ENCODE peak calls at places on chromosomes 1 and 21, in five cellular contexts. I is IMR-90, Y is A673, S is GM23338, P is choroid plexus epithelial cell. C is an unnamed sample.

GRCh38 chr1:165364432-165365133 is 8.1 kb upstream of the LMX1A start:
- DNase-seq in I (no peak), Y (no peak), S (no peak), P (no peak), C (no peak)

GRCh38 chr21:43333301-43334062 is 93.4 kb downstream of the SIK1 start:
- DNase-seq in I (peak), Y (no peak), S (peak), P (peak), C (no peak)

GRCh38 chr1:9877962-9878361 is 32.1 kb downstream of the CTNNBIP1 start:
- DNase-seq in I (no peak), Y (no peak), S (no peak), P (no peak), C (peak)

GRCh38 chr1:240171907-240172306 is 80.2 kb downstream of the FMN2 start:
- DNase-seq in I (no peak), Y (no peak), S (no peak), P (no peak), C (no peak)

GRCh38 chr1:64051801-64052200 is 151.6 kb upstream of the UBE2U start:
- DNase-seq in I (no peak), Y (no peak), S (no peak), P (peak), C (no peak)

GRCh38 chr1:53369034-53369750 is 41.3 kb upstream of the LRP8 start:
- DNase-seq in I (no peak), Y (no peak), S (no peak), P (no peak), C (no peak)

GRCh38 chr1:32540589-32540988 is 1.4 kb downstream of the ZBTB8A start:
- DNase-seq in I (no peak), Y (no peak), S (peak), P (no peak), C (no peak)

GRCh38 chr1:164504699-164505098 is 54.3 kb upstream of the PBX1 start:
- DNase-seq in I (peak), Y (no peak), S (no peak), P (peak), C (no peak)

GRCh38 chr1:39204441-39205081 is at the start of gene MACF1:
- DNase-seq in I (peak), Y (peak), S (peak), P (peak), C (peak)

GRCh38 chr1:56584910-56585528 is 5.7 kb upstream of the PLPP3 start:
- DNase-seq in I (peak), Y (peak), S (peak), P (peak), C (no peak)

GRCh38 chr1:29956343-29957030 is 720.2 kb downstream of the PTPRU start:
- DNase-seq in I (no peak), Y (no peak), S (no peak), P (no peak), C (no peak)

GRCh38 chr1:211944733-211945500 is 90.4 kb downstream of the INTS7 start:
- DNase-seq in I (peak), Y (no peak), S (peak), P (peak), C (peak)

GRCh38 chr1:6614953-6615785 is 1.6 kb downstream of the PHF13 start:
- DNase-seq in I (no peak), Y (peak), S (peak), P (peak), C (no peak)

GRCh38 chr21:44547656-44548331 is 3.5 kb downstream of the KRTAP10-2 start:
- DNase-seq in I (no peak), Y (no peak), S (no peak), P (no peak), C (no peak)

GRCh38 chr1:155966750-155967149 is 11.6 kb downstream of the ARHGEF2 start:
- DNase-seq in I (no peak), Y (no peak), S (no peak), P (no peak), C (no peak)

GRCh38 chr21:16605588-16605987 is 875.8 kb downstream of the USP25 start:
- DNase-seq in I (no peak), Y (no peak), S (peak), P (peak), C (no peak)

GRCh38 chr21:35540950-35541632 is 492.0 kb upstream of the RUNX1 start:
- DNase-seq in I (no peak), Y (no peak), S (no peak), P (no peak), C (no peak)

GRCh38 chr1:225454733-225455132 is 26.9 kb upstream of the LBR start:
- DNase-seq in I (peak), Y (no peak), S (no peak), P (peak), C (peak)

GRCh38 chr1:108791790-108792189 is 45.3 kb downstream of the STXBP3 start:
- DNase-seq in I (no peak), Y (no peak), S (no peak), P (no peak), C (no peak)

GRCh38 chr1:92536593-92537332 is 50.0 kb upstream of the GFI1 start:
- DNase-seq in I (peak), Y (no peak), S (no peak), P (peak), C (no peak)

GRCh38 chr1:222095606-222096475 is 354.0 kb upstream of the DUSP10 start:
- DNase-seq in I (no peak), Y (peak), S (peak), P (peak), C (peak)

GRCh38 chr1:107460009-107460408 is 319.2 kb downstream of the NTNG1 start:
- DNase-seq in I (no peak), Y (no peak), S (no peak), P (no peak), C (peak)

GRCh38 chr1:63916485-63917360 is 142.9 kb downstream of the ROR1 start:
- DNase-seq in I (no peak), Y (no peak), S (no peak), P (no peak), C (no peak)

GRCh38 chr1:233791750-233792149 is 112.7 kb upstream of the SLC35F3 start:
- DNase-seq in I (no peak), Y (no peak), S (peak), P (no peak), C (no peak)

GRCh38 chr1:201578008-201578888 is 39.3 kb downstream of the NAV1 start:
- DNase-seq in I (no peak), Y (no peak), S (no peak), P (no peak), C (no peak)

GRCh38 chr1:16302709-16303627 is 49.3 kb downstream of the FBXO42 start:
- DNase-seq in I (peak), Y (no peak), S (no peak), P (peak), C (no peak)

GRCh38 chr1:228007054-228007800 is 429 bp downstream of the WNT3A start:
- DNase-seq in I (no peak), Y (peak), S (peak), P (no peak), C (no peak)

GRCh38 chr1:246875041-246876026 is 56.4 kb downstream of the AHCTF1 start:
- DNase-seq in I (peak), Y (no peak), S (no peak), P (peak), C (peak)

GRCh38 chr1:6602669-6603423 is at the start of gene KLHL21:
- DNase-seq in I (peak), Y (peak), S (peak), P (peak), C (peak)

GRCh38 chr1:91091812-91092211 is 70.0 kb upstream of the ZNF644 start:
- DNase-seq in I (no peak), Y (peak), S (no peak), P (no peak), C (no peak)

GRCh38 chr1:65393345-65393744 is 27.1 kb upstream of the LEPR start:
- DNase-seq in I (peak), Y (no peak), S (no peak), P (peak), C (no peak)

GRCh38 chr1:34808051-34808810 is 15.4 kb downstream of the GJA4 start:
- DNase-seq in I (no peak), Y (no peak), S (no peak), P (no peak), C (no peak)

GRCh38 chr1:227899141-227899819 is 48.5 kb downstream of the WNT9A start:
- DNase-seq in I (no peak), Y (no peak), S (no peak), P (no peak), C (peak)

DNA sequence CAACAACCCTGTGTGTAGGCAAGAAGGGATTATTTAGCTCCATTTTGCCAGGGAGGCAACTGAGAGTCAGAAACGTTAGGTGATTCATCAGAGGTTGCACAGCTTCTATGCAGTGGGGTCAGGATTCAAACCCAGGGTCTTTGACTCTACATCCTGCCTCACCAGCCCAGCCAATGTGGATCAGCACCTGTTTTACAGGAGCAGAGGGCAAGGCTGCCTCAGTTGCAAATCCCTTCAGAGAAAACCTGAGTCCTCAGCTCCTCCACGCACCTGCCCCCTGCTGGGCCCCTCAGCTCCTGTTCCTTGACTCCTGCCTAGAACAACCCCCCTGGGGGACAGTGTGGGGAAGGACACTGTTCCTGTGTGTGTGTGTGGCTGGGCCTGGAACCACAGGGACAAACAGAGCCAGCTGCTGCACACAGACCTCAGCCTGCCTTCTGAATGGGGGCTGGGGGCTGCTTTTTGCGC is 61.6 kb downstream of the LRRN2 start:
- DNase-seq in I (no peak), Y (peak), S (peak), P (peak), C (no peak)
- TF ChIP-seq CTCF in I (peak), Y (peak), S (peak), P (peak), C (peak)

DNA sequence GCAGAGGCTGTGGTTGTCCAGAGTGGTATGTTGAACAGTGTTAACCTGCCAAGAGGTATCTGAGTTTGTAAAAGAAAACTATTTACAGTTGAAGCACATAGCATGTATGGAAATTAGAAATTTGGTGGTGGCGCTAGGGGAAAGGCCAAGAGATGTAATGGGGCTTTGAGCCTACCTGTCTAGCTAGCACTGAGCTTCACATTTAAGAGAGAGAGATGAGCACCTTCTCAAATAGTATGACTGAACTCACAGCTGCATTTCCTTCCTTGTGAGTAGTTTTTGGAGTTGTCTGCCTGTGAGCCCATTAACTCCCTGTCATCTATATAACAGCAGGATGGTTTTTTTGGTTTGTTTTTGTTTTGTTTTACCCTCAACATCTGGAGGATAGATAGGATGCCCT is 4.0 kb downstream of the CLIC4 start:
- DNase-seq in I (no peak), Y (no peak), S (no peak), P (no peak), C (no peak)
- H3K4me3 ChIP-seq in I (no peak), Y (no peak), S (peak), P (no peak), C (no peak)

DNA sequence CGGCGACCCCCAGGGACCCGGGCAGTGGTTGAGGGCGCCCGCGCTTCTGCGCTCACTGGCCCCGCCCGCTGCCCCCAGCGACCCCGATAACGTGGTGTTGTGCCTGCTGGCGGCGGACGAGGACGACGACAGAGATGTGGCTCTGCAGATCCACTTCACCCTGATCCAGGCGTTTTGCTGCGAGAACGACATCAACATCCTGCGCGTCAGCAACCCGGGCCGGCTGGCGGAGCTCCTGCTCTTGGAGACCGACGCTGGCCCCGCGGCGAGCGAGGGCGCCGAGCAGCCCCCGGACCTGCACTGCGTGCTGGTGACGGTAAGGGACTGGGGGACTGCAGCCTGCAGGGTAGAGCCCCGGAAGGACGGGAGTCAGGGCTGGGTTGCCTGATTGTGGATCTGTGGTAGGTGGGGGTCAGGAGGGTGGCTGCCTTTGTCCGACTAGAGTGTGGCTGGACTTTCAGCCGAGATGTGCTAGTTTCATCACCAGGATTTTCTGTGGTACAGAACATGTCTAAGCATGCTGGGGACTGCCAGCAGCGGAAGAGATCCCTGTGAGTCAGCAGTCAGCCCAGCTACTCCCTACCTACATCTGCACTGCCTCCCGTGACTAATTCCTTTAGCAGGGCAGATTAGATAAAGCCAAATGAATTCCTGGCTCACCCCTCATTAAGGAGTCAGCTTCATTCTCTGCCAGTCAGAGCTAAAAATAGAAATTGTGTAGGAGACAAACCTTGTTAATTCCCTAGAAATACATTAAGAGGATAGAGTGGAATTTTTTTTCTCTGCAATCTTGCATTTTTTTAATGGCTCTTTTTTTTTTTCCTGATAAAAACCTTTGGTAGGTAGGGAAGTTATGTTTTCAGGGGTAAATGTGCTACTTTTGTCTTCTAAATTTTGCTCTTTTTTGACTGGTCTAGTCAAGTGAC is 1.5 kb downstream of the GADD45A start:
- DNase-seq in I (peak), Y (peak), S (peak), P (peak), C (peak)
- TF ChIP-seq CTCF in I (no peak), Y (peak), S (no peak), P (no peak), C (no peak)

DNA sequence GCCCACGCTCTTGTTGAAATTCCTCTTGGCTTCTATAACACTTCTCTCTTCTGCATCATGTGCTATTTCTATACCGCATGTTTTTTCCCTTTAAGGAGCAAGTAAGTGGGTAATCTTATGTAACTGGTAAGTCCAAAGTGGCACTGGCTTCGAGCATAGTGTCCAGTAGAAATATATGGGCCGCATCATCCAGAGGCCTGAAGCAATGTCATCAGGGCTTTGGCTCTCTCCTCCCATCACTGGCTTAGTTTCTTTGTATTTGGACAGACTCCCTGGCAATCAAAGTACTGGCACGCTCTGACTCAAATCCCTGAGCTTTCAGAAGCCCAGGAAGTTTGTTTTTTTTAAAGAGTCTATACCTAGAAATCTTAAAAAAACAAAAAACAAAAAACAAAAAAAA is 17.5 kb downstream of the CHML start:
- DNase-seq in I (no peak), Y (no peak), S (no peak), P (no peak), C (no peak)
- H3K4me3 ChIP-seq in I (no peak), Y (no peak), S (no peak), P (no peak), C (no peak)

GRCh38 chr1:154742586-154742985 is 127.5 kb downstream of the KCNN3 start:
- DNase-seq in I (no peak), Y (no peak), S (no peak), P (no peak), C (no peak)

GRCh38 chr1:154739654-154740053 is 130.4 kb downstream of the KCNN3 start:
- DNase-seq in I (no peak), Y (no peak), S (no peak), P (no peak), C (no peak)

GRCh38 chr1:154741327-154741726 is 128.8 kb downstream of the KCNN3 start:
- DNase-seq in I (peak), Y (no peak), S (no peak), P (no peak), C (no peak)

GRCh38 chr1:154743536-154744036 is 126.5 kb downstream of the KCNN3 start:
- DNase-seq in I (no peak), Y (no peak), S (no peak), P (no peak), C (no peak)

GRCh38 chr1:154741747-154742495 is 128.2 kb downstream of the KCNN3 start:
- DNase-seq in I (no peak), Y (no peak), S (peak), P (no peak), C (no peak)
- TF ChIP-seq CTCF in I (no peak), Y (no peak), S (peak), P (peak), C (no peak)

GRCh38 chr1:94243665-94244064 is 6.3 kb upstream of the ARHGAP29 start:
- DNase-seq in I (no peak), Y (no peak), S (no peak), P (no peak), C (no peak)
- H3K4me3 ChIP-seq in I (no peak), Y (no peak), S (no peak), P (no peak), C (no peak)

DNA sequence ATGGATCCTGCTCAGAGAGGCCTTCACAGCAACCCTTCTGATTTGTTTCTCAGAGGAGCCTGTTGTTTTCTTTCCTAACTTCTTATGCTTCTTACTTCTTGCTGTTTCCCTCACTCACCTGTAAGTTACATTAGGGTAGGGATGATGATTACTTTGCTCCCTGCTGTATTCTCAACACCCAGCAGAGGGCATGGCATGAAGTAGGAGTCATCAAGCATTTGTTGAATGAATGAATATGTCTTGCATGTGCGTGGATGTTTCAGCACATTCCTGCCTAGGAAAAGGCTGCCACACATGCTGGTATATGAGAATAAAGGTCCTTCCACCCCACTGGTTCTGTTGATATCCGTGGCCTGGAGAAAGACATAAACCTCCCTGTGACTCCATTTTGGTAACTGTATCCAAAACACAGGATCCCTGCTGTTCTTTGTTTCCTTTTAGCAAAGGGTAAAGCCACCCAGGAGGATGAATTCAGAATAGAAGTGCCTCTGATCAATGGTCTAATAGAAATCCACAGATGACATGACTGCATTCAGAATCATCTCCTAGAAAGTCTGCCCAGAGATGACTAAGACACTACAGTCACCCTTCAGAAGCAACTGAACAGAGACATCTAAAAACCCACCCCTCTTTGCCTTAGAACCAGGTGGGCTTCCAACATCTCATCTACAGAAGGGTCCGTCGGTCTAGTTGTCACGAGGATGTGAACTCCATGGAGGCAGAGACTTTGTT is 168.8 kb downstream of the ZSCAN20 start:
- DNase-seq in I (peak), Y (peak), S (peak), P (peak), C (no peak)
- TF ChIP-seq CTCF in I (peak), Y (peak), S (peak), P (peak), C (peak)

C was measured in transverse colon.